ENCODE peak calls at places on chromosomes 7 and 10, in four cellular contexts. H is H1, G is mesenchymal stem cell, O is trophoblast cell. V is an unnamed sample.

GRCh38 chr7:26388256-26388655 is 96.6 kb downstream of the SNX10 start:
- DNase-seq in H (no peak), G (no peak), O (no peak), V (no peak)

GRCh38 chr7:158244873-158245723 is 342.5 kb downstream of the PTPRN2 start:
- DNase-seq in H (no peak), G (no peak), O (no peak), V (no peak)

GRCh38 chr10:74955796-74956195 is 129.4 kb downstream of the KAT6B start:
- DNase-seq in H (no peak), G (no peak), O (no peak), V (no peak)

GRCh38 chr10:96995851-96996250 is 163.8 kb downstream of the LCOR start:
- DNase-seq in H (no peak), G (peak; percentile 21), O (no peak), V (no peak)

GRCh38 chr7:32618470-32618869 is 123.2 kb downstream of the AVL9 start:
- DNase-seq in H (no peak), G (no peak), O (no peak), V (no peak)

GRCh38 chr10:29784175-29784773 is 149.5 kb upstream of the SVIL start:
- DNase-seq in H (peak; percentile 56), G (peak; percentile 99), O (peak; percentile 99), V (no peak)

GRCh38 chr10:102225646-102226541 is at the start of gene ELOVL3:
- DNase-seq in H (peak; percentile 91), G (peak; percentile 94), O (peak; percentile 95), V (peak; percentile 88)

GRCh38 chr7:28078036-28078901 is 102.3 kb downstream of the JAZF1 start:
- DNase-seq in H (no peak), G (peak; percentile 63), O (peak; percentile 82), V (no peak)

GRCh38 chr7:135602304-135602703 is 44.6 kb downstream of the NUP205 start:
- DNase-seq in H (no peak), G (peak; percentile 7), O (peak; percentile 80), V (no peak)

GRCh38 chr7:50595538-50596102 is 30.4 kb upstream of the DDC start:
- DNase-seq in H (no peak), G (peak; percentile 57), O (peak; percentile 22), V (peak; percentile 2)

GRCh38 chr10:74206727-74207126 is 55.7 kb downstream of the ADK start:
- DNase-seq in H (no peak), G (no peak), O (no peak), V (no peak)

GRCh38 chr10:19245889-19246841 is 197.6 kb downstream of the MALRD1 start:
- DNase-seq in H (no peak), G (no peak), O (no peak), V (no peak)

GRCh38 chr7:142482899-142483658 is 225.2 kb upstream of the PRSS58 start:
- DNase-seq in H (no peak), G (peak; percentile 69), O (peak; percentile 61), V (no peak)

GRCh38 chr7:76220185-76221057 is 18.7 kb downstream of the SRRM3 start:
- DNase-seq in H (peak; percentile 62), G (peak; percentile 58), O (peak; percentile 31), V (peak; percentile 24)

GRCh38 chr7:36278767-36279171 is 110.9 kb upstream of the ANLN start:
- DNase-seq in H (no peak), G (peak; percentile 75), O (no peak), V (no peak)

GRCh38 chr7:37942934-37943610 is 22.6 kb downstream of the EPDR1 start:
- DNase-seq in H (no peak), G (peak; percentile 18), O (no peak), V (peak; percentile 6)

GRCh38 chr10:35643976-35644799 is 2.1 kb upstream of the FZD8 start:
- DNase-seq in H (no peak), G (peak; percentile 18), O (no peak), V (no peak)

GRCh38 chr7:127738859-127739258 is 86.9 kb downstream of the SND1 start:
- DNase-seq in H (no peak), G (no peak), O (no peak), V (no peak)

GRCh38 chr10:15795000-15795792 is 65.1 kb downstream of the MINDY3 start:
- DNase-seq in H (no peak), G (no peak), O (no peak), V (no peak)

GRCh38 chr10:89589091-89589725 is 53.8 kb upstream of the SLC16A12 start:
- DNase-seq in H (no peak), G (no peak), O (no peak), V (no peak)

GRCh38 chr7:23691320-23691719 is 11.3 kb downstream of the FAM221A start:
- DNase-seq in H (no peak), G (no peak), O (peak; percentile 96), V (no peak)

GRCh38 chr10:76319666-76320065 is 888.2 kb downstream of the LRMDA start:
- DNase-seq in H (no peak), G (no peak), O (no peak), V (no peak)

GRCh38 chr7:129343099-129343700 is 91.0 kb upstream of the STRIP2 start:
- DNase-seq in H (no peak), G (peak; percentile 50), O (peak; percentile 73), V (no peak)

GRCh38 chr7:18317956-18318355 is 177.6 kb upstream of the HDAC9 start:
- DNase-seq in H (no peak), G (no peak), O (no peak), V (no peak)

GRCh38 chr7:155462163-155462735 is 4.3 kb downstream of the EN2 start:
- DNase-seq in H (no peak), G (no peak), O (no peak), V (no peak)

GRCh38 chr7:2014391-2015241 is 218.1 kb downstream of the MAD1L1 start:
- DNase-seq in H (no peak), G (no peak), O (no peak), V (no peak)

GRCh38 chr7:150983893-150984368 is 5.8 kb upstream of the KCNH2 start:
- DNase-seq in H (no peak), G (peak; percentile 47), O (peak; percentile 77), V (peak; percentile 82)

GRCh38 chr7:31633894-31634494 is 53.0 kb upstream of the PPP1R17 start:
- DNase-seq in H (peak; percentile 60), G (peak; percentile 49), O (peak; percentile 79), V (peak; percentile 60)

DNA sequence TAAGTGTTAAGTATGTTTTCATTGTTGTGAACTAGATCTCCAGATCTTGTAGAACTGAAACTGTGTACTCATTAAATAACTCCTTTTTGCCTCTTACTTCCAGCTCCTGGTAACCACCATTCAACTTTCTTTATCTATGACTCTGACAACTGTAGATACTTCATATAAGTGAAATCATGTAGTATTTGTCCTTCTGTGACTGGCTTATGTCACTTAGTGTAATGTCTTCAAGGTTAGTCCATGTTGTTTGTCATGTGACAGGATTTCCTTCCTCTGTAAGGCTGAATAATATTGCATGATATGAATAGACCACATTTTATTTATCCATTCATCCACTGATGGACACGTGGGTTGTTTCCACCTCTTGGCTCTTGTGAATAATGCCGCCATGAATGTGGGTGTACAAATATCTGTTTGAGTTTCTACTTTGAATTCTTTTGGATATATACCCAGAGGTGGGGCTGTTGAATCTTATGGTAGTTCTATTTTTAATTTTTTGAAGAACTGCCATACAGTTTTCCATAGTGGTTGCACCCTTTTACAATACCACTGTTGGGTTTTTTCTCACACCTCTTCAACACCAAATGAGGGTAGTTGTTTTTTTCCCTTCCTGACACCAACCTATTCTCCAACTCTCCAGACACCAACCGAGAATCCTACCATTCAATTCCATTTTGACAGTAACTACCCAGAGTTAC is 10.7 kb upstream of the FMC1 start:
- DNase-seq in H (no peak), G (no peak), O (no peak), V (no peak)
- H3K4me3 ChIP-seq in H (no peak overlapping the region), G (no peak overlapping the region), O (no peak overlapping the region), V (no peak overlapping the region)

GRCh38 chr10:129530486-129531065 is 63.5 kb downstream of the MGMT start:
- DNase-seq in H (no peak), G (no peak), O (no peak), V (no peak)
- H2BK12ac ChIP-seq in H (peak overlapping the region; percentile 97), G (no peak overlapping the region), O (peak overlapping the region; percentile 86), V (peak overlapping the region; percentile 1)

GRCh38 chr10:98310721-98311120 is 42.7 kb upstream of the LOXL4 start:
- DNase-seq in H (no peak), G (no peak), O (no peak), V (no peak)

GRCh38 chr10:98306501-98306900 is 38.5 kb upstream of the LOXL4 start:
- DNase-seq in H (no peak), G (no peak), O (no peak), V (no peak)

GRCh38 chr10:98309366-98310355 is 41.7 kb upstream of the LOXL4 start:
- DNase-seq in H (peak; percentile 58), G (peak; percentile 81), O (peak; percentile 72), V (peak; percentile 60)

GRCh38 chr10:98307916-98308315 is 39.9 kb upstream of the LOXL4 start:
- DNase-seq in H (no peak), G (no peak), O (no peak), V (no peak)

GRCh38 chr10:98308602-98309365 is 40.8 kb upstream of the LOXL4 start:
- DNase-seq in H (no peak), G (no peak), O (peak; percentile 8), V (no peak)
- H3K4me3 ChIP-seq in H (no peak overlapping the region), G (peak overlapping the region; percentile 28), O (no peak overlapping the region), V (peak overlapping the region; percentile 28)

GRCh38 chr7:140698477-140698876 is 2.0 kb downstream of the NDUFB2 start:
- DNase-seq in H (no peak), G (no peak), O (no peak), V (no peak)

GRCh38 chr7:140697447-140698143 is 1.1 kb downstream of the NDUFB2 start:
- DNase-seq in H (no peak), G (peak; percentile 77), O (no peak), V (no peak)

GRCh38 chr7:140695381-140695780 is 1.1 kb upstream of the NDUFB2 start:
- DNase-seq in H (no peak), G (no peak), O (no peak), V (no peak)

GRCh38 chr7:140696024-140696678 is 357 bp upstream of the NDUFB2 start:
- DNase-seq in H (no peak), G (peak; percentile 95), O (peak; percentile 93), V (peak; percentile 92)

DNA sequence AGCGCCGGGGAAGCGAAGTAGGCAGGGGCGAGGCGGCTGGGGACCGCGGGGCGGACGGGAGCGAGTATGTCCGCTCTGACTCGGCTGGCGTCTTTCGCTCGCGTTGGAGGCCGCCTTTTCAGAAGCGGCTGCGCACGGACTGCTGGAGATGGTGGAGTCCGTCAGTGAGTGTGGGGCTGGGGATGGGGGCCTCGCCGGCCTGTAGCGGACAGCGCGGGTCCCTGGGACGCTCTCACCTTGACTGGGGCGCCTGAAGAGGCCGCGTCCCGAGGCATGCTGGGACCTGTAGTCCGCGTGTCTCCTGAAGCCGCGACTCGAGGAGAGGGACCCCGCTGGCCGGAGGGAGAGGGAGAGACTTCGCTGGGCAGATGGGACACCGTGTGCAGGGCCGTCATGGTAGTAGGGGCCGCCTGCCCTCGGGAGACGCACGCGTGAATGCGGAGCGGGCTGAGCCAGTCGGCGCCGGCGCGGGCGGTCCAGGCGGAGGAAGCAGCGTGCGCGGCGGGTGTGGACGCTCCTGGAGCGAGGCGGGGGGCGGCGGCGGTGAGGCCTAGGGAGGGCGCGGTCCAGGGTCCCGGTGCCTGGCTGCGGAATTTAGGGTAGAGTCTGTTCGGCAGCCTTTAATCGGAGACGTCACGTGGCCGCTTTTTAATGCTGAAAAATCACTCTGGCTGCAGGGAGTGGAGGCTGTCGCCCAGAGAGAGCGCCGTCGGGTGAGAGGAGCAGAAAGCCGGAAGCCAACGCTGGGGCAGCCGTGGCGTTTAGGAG is at the start of gene NDUFB2:
- DNase-seq in H (peak; percentile 51), G (peak; percentile 91), O (peak; percentile 71), V (peak; percentile 81)
- H2BK12ac ChIP-seq in H (peak within 1 kb of the TSS; percentile 55), G (no peak within 1 kb of the TSS), O (no peak within 1 kb of the TSS), V (no peak within 1 kb of the TSS)